ENCODE peak calls at places on chromosomes 12 and 14, in four cellular contexts. I, E, V and J are unnamed samples. For H3K9me3, the result is how much of the 10 kb centered on the place peaks cover.

GRCh38 chr12:5083955-5084849 is 40.5 kb downstream of the KCNA5 start:
- DNase-seq in I (peak), E (no peak), V (no peak), J (no peak)

GRCh38 chr14:65243766-65244442 is 141.6 kb upstream of the MAX start:
- DNase-seq in I (no peak), E (no peak), V (no peak), J (no peak)

GRCh38 chr12:55036326-55036725 is 16.6 kb downstream of the NEUROD4 start:
- DNase-seq in I (no peak), E (no peak), V (no peak), J (no peak)

GRCh38 chr14:86052868-86053267 is 522.9 kb downstream of the FLRT2 start:
- DNase-seq in I (no peak), E (no peak), V (no peak), J (no peak)

GRCh38 chr14:101167428-101167827 is 263.9 kb upstream of the RTL1 start:
- DNase-seq in I (no peak), E (no peak), V (no peak), J (no peak)

GRCh38 chr14:58822856-58823255 is 185.1 kb downstream of the DACT1 start:
- DNase-seq in I (no peak), E (no peak), V (no peak), J (no peak)

GRCh38 chr14:77376380-77376770 is 519 bp downstream of the TMED8 start:
- DNase-seq in I (peak), E (peak), V (no peak), J (peak)

GRCh38 chr12:84136862-84137367 is 775.7 kb downstream of the SLC6A15 start:
- DNase-seq in I (no peak), E (no peak), V (no peak), J (no peak)

GRCh38 chr12:52860102-52860838 is 11.5 kb upstream of the KRT78 start:
- DNase-seq in I (no peak), E (no peak), V (no peak), J (no peak)

GRCh38 chr14:59277659-59278058 is 89.2 kb downstream of the DAAM1 start:
- DNase-seq in I (no peak), E (no peak), V (no peak), J (no peak)

GRCh38 chr14:61891251-61891650 is 129.0 kb downstream of the SNAPC1 start:
- DNase-seq in I (no peak), E (no peak), V (no peak), J (no peak)

GRCh38 chr14:39491134-39491541 is 58.9 kb upstream of the FBXO33 start:
- DNase-seq in I (no peak), E (no peak), V (no peak), J (no peak)

GRCh38 chr14:42057176-42057575 is 450.5 kb downstream of the LRFN5 start:
- DNase-seq in I (no peak), E (no peak), V (no peak), J (no peak)

GRCh38 chr12:113424915-113425823 is 3.0 kb downstream of the SDSL start:
- DNase-seq in I (peak), E (peak), V (peak), J (peak)

GRCh38 chr14:87483651-87484260 is 509.2 kb downstream of the GALC start:
- DNase-seq in I (no peak), E (no peak), V (no peak), J (no peak)

GRCh38 chr14:32013083-32013482 is 64.0 kb upstream of the ARHGAP5 start:
- DNase-seq in I (no peak), E (no peak), V (no peak), J (no peak)

GRCh38 chr12:82383930-82384513 is 25.7 kb downstream of the METTL25 start:
- DNase-seq in I (no peak), E (no peak), V (no peak), J (no peak)

GRCh38 chr14:78566859-78567172 is 396.6 kb downstream of the NRXN3 start:
- DNase-seq in I (no peak), E (no peak), V (no peak), J (no peak)

GRCh38 chr12:1925125-1925963 is 6.9 kb upstream of the CACNA2D4 start:
- DNase-seq in I (no peak), E (no peak), V (no peak), J (no peak)

GRCh38 chr14:34113051-34113511 is 162.2 kb upstream of the EGLN3 start:
- DNase-seq in I (no peak), E (no peak), V (no peak), J (no peak)

GRCh38 chr12:75998292-75999063 is 33.1 kb downstream of the PHLDA1 start:
- DNase-seq in I (no peak), E (no peak), V (no peak), J (no peak)

GRCh38 chr14:89746135-89746534 is 208.4 kb downstream of the EFCAB11 start:
- DNase-seq in I (no peak), E (no peak), V (no peak), J (no peak)

GRCh38 chr14:89747146-89747545 is 207.4 kb downstream of the EFCAB11 start:
- DNase-seq in I (no peak), E (no peak), V (no peak), J (no peak)

GRCh38 chr14:89740241-89740640 is 214.3 kb downstream of the EFCAB11 start:
- DNase-seq in I (no peak), E (no peak), V (no peak), J (no peak)

GRCh38 chr14:89746654-89747053 is 207.9 kb downstream of the EFCAB11 start:
- DNase-seq in I (no peak), E (no peak), V (no peak), J (no peak)

DNA sequence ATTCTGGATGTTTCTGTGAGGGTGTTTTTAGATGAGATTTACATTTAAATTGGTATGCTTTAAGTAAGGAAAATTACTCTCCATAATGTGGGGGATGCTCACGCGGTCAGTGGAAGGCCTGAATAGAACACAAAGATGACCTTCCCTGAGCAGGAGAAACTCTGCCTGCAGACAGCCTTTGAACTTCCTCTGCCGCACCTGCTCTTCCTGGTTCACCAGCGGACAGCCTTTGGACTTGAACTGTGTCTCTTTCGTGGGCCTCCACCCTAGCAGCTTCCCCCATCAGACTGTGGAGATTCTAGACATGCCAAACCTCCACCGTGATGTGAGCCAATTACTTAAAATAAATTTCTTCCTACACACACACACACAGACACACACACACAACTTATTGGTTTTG is 210.7 kb downstream of the EFCAB11 start:
- DNase-seq in I (no peak), E (no peak), V (no peak), J (no peak)
- H3K9me3 ChIP-seq in I (under half), E (under half), V (under half), J (under half)

GRCh38 chr12:54028324-54029201 is at the start of gene HOXC6:
- DNase-seq in I (peak), E (no peak), V (no peak), J (peak)
- H3K4me3 ChIP-seq in I (peak), E (no peak), V (peak), J (peak)

GRCh38 chr12:69291278-69291593 is 51.9 kb downstream of the CPSF6 start:
- DNase-seq in I (no peak), E (no peak), V (no peak), J (no peak)
- TF ChIP-seq CTCF in I (no peak), E (no peak), V (no peak), J (no peak)

GRCh38 chr14:96205059-96205993 is 687 bp downstream of the BDKRB2 start:
- DNase-seq in I (no peak), E (no peak), V (no peak), J (no peak)
- H3K9me3 ChIP-seq in I (under half), E (under half), V (under half), J (under half)

GRCh38 chr14:21307641-21308040 is 27.8 kb downstream of the RPGRIP1 start:
- DNase-seq in I (no peak), E (no peak), V (no peak), J (no peak)
- H3K4me3 ChIP-seq in I (no peak), E (no peak), V (no peak), J (no peak)

GRCh38 chr14:25431211-25432076 is 381.5 kb upstream of the STXBP6 start:
- DNase-seq in I (peak), E (peak), V (no peak), J (no peak)
- TF ChIP-seq CTCF in I (peak), E (peak), V (no peak), J (no peak)

DNA sequence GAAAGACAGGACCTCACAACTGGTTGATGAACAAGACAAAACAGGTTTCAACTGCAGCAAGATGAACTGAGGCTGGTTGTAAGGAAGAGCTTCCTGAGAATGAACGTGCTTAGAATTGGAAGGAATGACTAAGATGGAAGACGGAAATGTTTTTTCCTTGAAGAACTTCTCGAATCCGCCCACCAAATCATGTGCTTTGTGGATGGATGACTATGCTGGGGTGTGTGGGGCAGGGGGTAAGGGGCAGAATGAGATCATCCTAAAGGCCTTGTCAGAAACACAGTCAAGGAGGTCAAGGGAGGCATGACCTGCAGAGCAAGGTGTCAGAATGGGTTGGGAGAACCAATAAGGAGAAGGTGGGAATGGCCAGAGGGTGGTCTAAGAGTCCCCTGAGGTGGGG is 84.3 kb downstream of the ACTN1 start:
- DNase-seq in I (no peak), E (no peak), V (no peak), J (no peak)
- H3K9me3 ChIP-seq in I (under half), E (under half), V (under half), J (under half)

GRCh38 chr12:116142936-116143882 is 134.3 kb downstream of the MED13L start:
- DNase-seq in I (no peak), E (no peak), V (no peak), J (no peak)

GRCh38 chr12:116145451-116145850 is 132.0 kb downstream of the MED13L start:
- DNase-seq in I (no peak), E (no peak), V (no peak), J (no peak)

GRCh38 chr12:116146386-116146785 is 131.1 kb downstream of the MED13L start:
- DNase-seq in I (no peak), E (no peak), V (no peak), J (no peak)

GRCh38 chr12:116143883-116144266 is 133.6 kb downstream of the MED13L start:
- DNase-seq in I (no peak), E (no peak), V (no peak), J (no peak)

DNA sequence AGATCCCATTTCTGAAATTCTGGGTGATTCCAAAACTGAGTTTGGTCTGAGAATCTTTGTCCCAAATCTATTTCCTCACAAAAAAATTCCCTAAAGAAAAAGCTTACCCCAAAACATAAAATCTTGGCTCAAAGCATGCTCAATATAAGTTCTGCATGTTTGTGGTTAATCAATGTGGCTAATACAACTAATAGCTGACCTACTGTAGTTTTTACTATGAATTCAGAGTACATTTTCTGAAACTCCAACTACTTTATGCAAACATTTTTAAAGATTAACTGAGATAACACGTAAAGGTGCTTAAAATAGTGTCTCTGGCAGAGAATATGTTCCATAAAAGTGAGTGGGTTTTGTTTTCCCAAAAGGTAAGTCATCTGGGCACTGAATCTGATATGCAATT is 133.1 kb downstream of the MED13L start:
- DNase-seq in I (no peak), E (no peak), V (no peak), J (no peak)
- H3K4me3 ChIP-seq in I (no peak), E (no peak), V (no peak), J (no peak)

GRCh38 chr12:104328790-104329189 is 25.3 kb downstream of the EID3 start:
- DNase-seq in I (no peak), E (no peak), V (no peak), J (no peak)
- TF ChIP-seq CTCF in I (no peak), E (no peak), V (no peak), J (no peak)

GRCh38 chr12:34294671-34295365 is 272.5 kb downstream of the ALG10 start:
- DNase-seq in I (peak), E (peak), V (peak), J (peak)
- H3K9me3 ChIP-seq in I (under half), E (under half), V (under half), J (under half)